ENCODE peak calls at places on chromosome 13, in four cellular contexts. Y is adrenal gland, I is Peyer's patch, Z is A549. C is an unnamed sample.

GRCh38 chr13:80084086-80084676 is 256.7 kb downstream of the SPRY2 start:
- DNase-seq in Y (no peak), I (no peak), Z (no peak), C (no peak)

GRCh38 chr13:34678154-34678553 is 263.9 kb upstream of the NBEA start:
- DNase-seq in Y (no peak), I (no peak), Z (peak; percentile 15), C (no peak)

GRCh38 chr13:113105032-113105993 is at the start of gene F7:
- DNase-seq in Y (no peak), I (no peak), Z (peak; percentile 19), C (no peak)

GRCh38 chr13:68185767-68186166 is 955.6 kb upstream of the PCDH9 start:
- DNase-seq in Y (no peak), I (no peak), Z (no peak), C (no peak)

GRCh38 chr13:34808649-34809048 is 133.4 kb upstream of the NBEA start:
- DNase-seq in Y (no peak), I (no peak), Z (no peak), C (no peak)

GRCh38 chr13:34458756-34459462 is 483.2 kb upstream of the NBEA start:
- DNase-seq in Y (no peak), I (no peak), Z (no peak), C (no peak)

GRCh38 chr13:84400711-84401110 is 518.4 kb upstream of the SLITRK1 start:
- DNase-seq in Y (no peak), I (no peak), Z (no peak), C (no peak)

GRCh38 chr13:39779337-39780270 is 124.1 kb downstream of the COG6 start:
- DNase-seq in Y (no peak), I (peak; percentile 55), Z (no peak), C (no peak)

GRCh38 chr13:48258430-48258829 is 25.4 kb downstream of the ITM2B start:
- DNase-seq in Y (no peak), I (no peak), Z (no peak), C (no peak)

GRCh38 chr13:44274838-44275237 is 98.8 kb upstream of the SERP2 start:
- DNase-seq in Y (peak; percentile 50), I (no peak), Z (no peak), C (no peak)

GRCh38 chr13:82698941-82699340 is 1183.3 kb downstream of the SLITRK1 start:
- DNase-seq in Y (no peak), I (no peak), Z (no peak), C (no peak)

GRCh38 chr13:102597029-102598015 is 536 bp downstream of the TPP2 start:
- DNase-seq in Y (no peak), I (peak; percentile 25), Z (no peak), C (peak; percentile 63)

GRCh38 chr13:48291730-48292129 is 11.8 kb upstream of the RB1 start:
- DNase-seq in Y (no peak), I (no peak), Z (no peak), C (no peak)

GRCh38 chr13:66992183-66992582 is 238.0 kb downstream of the PCDH9 start:
- DNase-seq in Y (no peak), I (no peak), Z (no peak), C (no peak)

GRCh38 chr13:113060557-113061270 is 44.9 kb upstream of the F7 start:
- DNase-seq in Y (no peak), I (no peak), Z (no peak), C (peak; percentile 26)

GRCh38 chr13:66111628-66112027 is 1118.5 kb downstream of the PCDH9 start:
- DNase-seq in Y (no peak), I (no peak), Z (no peak), C (no peak)

GRCh38 chr13:36548129-36548528 is 115.8 kb downstream of the CCNA1 start:
- DNase-seq in Y (no peak), I (no peak), Z (no peak), C (no peak)

GRCh38 chr13:33931397-33931987 is 113.5 kb downstream of the RFC3 start:
- DNase-seq in Y (no peak), I (no peak), Z (peak; percentile 1), C (no peak)

GRCh38 chr13:41588899-41589298 is 131.5 kb downstream of the RGCC start:
- DNase-seq in Y (no peak), I (no peak), Z (peak; percentile 35), C (no peak)

GRCh38 chr13:50631041-50631440 is 212.5 kb downstream of the DLEU7 start:
- DNase-seq in Y (no peak), I (no peak), Z (no peak), C (no peak)

GRCh38 chr13:33624740-33625139 is 193.2 kb upstream of the RFC3 start:
- DNase-seq in Y (no peak), I (no peak), Z (no peak), C (no peak)

GRCh38 chr13:94759120-94759728 is 46.9 kb upstream of the SOX21 start:
- DNase-seq in Y (no peak), I (no peak), Z (no peak), C (no peak)

GRCh38 chr13:40024578-40024952 is 369.1 kb downstream of the COG6 start:
- DNase-seq in Y (no peak), I (no peak), Z (no peak), C (no peak)

GRCh38 chr13:102127153-102127552 is 274.7 kb downstream of the FGF14 start:
- DNase-seq in Y (no peak), I (no peak), Z (no peak), C (no peak)

GRCh38 chr13:75357576-75358295 is 124.2 kb downstream of the TBC1D4 start:
- DNase-seq in Y (peak; percentile 70), I (no peak), Z (peak; percentile 47), C (no peak)

GRCh38 chr13:84032116-84032515 is 149.8 kb upstream of the SLITRK1 start:
- DNase-seq in Y (no peak), I (no peak), Z (no peak), C (no peak)

GRCh38 chr13:33353210-33353609 is 67.7 kb upstream of the STARD13 start:
- DNase-seq in Y (peak; percentile 80), I (peak; percentile 64), Z (no peak), C (peak; percentile 90)

GRCh38 chr13:97219226-97219625 is 2.9 kb upstream of the MBNL2 start:
- DNase-seq in Y (no peak), I (no peak), Z (no peak), C (no peak)

GRCh38 chr13:41352935-41353801 is 42.1 kb downstream of the NAA16 start:
- DNase-seq in Y (no peak), I (no peak), Z (peak; percentile 20), C (no peak)

GRCh38 chr13:23714672-23715071 is 144.5 kb downstream of the TNFRSF19 start:
- DNase-seq in Y (no peak), I (no peak), Z (no peak), C (no peak)

GRCh38 chr13:49499889-49500660 is 4.3 kb downstream of the PHF11 start:
- DNase-seq in Y (no peak), I (no peak), Z (no peak), C (no peak)

GRCh38 chr13:77733674-77734073 is 36.2 kb downstream of the SLAIN1 start:
- DNase-seq in Y (no peak), I (no peak), Z (no peak), C (no peak)

GRCh38 chr13:76723551-76724232 is 162.5 kb downstream of the KCTD12 start:
- DNase-seq in Y (peak; percentile 62), I (no peak), Z (no peak), C (peak; percentile 61)

GRCh38 chr13:39462456-39462855 is 140.5 kb downstream of the LHFPL6 start:
- DNase-seq in Y (no peak), I (no peak), Z (no peak), C (no peak)

GRCh38 chr13:21259571-21260455 is 83.4 kb downstream of the MRPL57 start:
- DNase-seq in Y (no peak), I (no peak), Z (no peak), C (no peak)

GRCh38 chr13:28047784-28048388 is 52.5 kb downstream of the FLT3 start:
- DNase-seq in Y (no peak), I (no peak), Z (peak; percentile 4), C (no peak)

GRCh38 chr13:19587635-19588300 is 26.4 kb upstream of the TPTE2 start:
- DNase-seq in Y (no peak), I (no peak), Z (peak; percentile 18), C (no peak)

DNA sequence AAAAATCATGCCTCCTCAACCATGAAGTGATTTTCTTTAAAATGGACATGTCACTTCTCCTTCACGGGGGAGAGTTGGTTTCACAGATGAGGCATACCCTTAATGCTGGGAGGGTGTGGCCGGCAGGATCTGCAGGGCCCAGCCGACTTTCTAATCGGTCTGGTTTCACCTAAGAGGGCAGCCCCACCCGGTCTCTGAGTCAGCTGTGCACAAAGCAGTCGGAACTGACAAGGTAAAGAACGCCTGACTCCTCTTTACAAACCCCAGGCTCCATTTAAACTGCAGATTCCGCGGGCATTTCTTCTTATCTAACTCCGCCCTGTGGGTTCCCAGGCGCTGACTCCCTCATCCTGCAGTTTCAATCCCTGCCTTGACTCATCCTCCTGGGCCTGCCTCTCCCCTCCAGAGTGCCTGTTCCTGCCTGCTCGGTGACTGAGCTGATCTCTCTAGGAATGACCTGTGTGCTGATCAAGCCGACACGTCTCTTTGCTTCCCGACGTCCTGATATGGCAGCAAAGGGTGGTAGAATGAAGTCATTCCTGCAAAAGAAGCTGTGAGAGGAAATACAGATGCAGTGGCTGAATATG is 63.4 kb downstream of the EFNB2 start:
- DNase-seq in Y (peak; percentile 71), I (no peak), Z (peak; percentile 71), C (peak; percentile 77)
- H3K4me3 ChIP-seq in Y (no peak overlapping the region), I (peak overlapping the region; percentile 4), Z (peak overlapping the region; percentile 4), C (peak overlapping the region; percentile 14)

GRCh38 chr13:111610077-111610476 is 289.6 kb downstream of the TEX29 start:
- DNase-seq in Y (no peak), I (no peak), Z (no peak), C (no peak)
- H3K4me3 ChIP-seq in Y (no peak overlapping the region), I (no peak overlapping the region), Z (no peak overlapping the region), C (no peak overlapping the region)

GRCh38 chr13:110305949-110306339 is 1.0 kb downstream of the COL4A1 start:
- DNase-seq in Y (no peak), I (no peak), Z (no peak), C (no peak)
- H3K4me3 ChIP-seq in Y (peak overlapping the region; percentile 77), I (peak overlapping the region; percentile 72), Z (peak overlapping the region; percentile 92), C (peak overlapping the region; percentile 55)

GRCh38 chr13:26557051-26557392 is 461 bp upstream of the WASF3 start:
- DNase-seq in Y (no peak), I (no peak), Z (no peak), C (no peak)
- H3K4me3 ChIP-seq in Y (peak overlapping the region; percentile 97), I (peak overlapping the region; percentile 69), Z (peak overlapping the region; percentile 61), C (peak overlapping the region; percentile 67)

C was measured in aorta.